ENCODE peak calls at places on chromosomes 6 and 20, in four cellular contexts. X, T, W and M are unnamed samples.
A peak's percentile ranks its signal among the peaks of the same experiment; 100 is the strongest.

GRCh38 chr6:163148781-163149534 is 265.6 kb upstream of the QKI start:
- DNase-seq in W (no peak), T (no peak), X (no peak), M (no peak)

GRCh38 chr6:30844118-30844535 is 40.2 kb upstream of the DDR1 start:
- DNase-seq in T (no peak), W (no peak), X (peak; percentile 83), M (peak; percentile 21)

GRCh38 chr6:32112436-32112980 is 3.4 kb upstream of the TNXB start:
- DNase-seq in W (no peak), X (no peak), T (peak; percentile 51), M (no peak)

GRCh38 chr20:48295445-48295903 is 510.2 kb upstream of the SULF2 start:
- DNase-seq in W (no peak), X (peak; percentile 98), T (no peak), M (peak; percentile 76)

GRCh38 chr20:53576195-53576580 is 17.5 kb downstream of the ZNF217 start:
- DNase-seq in T (no peak), X (no peak), W (peak; percentile 44), M (no peak)

GRCh38 chr6:122033564-122034181 is 365.8 kb upstream of the HSF2 start:
- DNase-seq in X (peak; percentile 60), W (no peak), T (no peak), M (no peak)

GRCh38 chr20:43844778-43845614 is 69.7 kb upstream of the TOX2 start:
- DNase-seq in W (no peak), X (peak; percentile 96), T (peak; percentile 26), M (peak; percentile 91)

GRCh38 chr6:31815025-31815838 is at the start of the genes HSPA1A and HSPA1L:
- DNase-seq in W (peak; percentile 98), X (peak; percentile 95), T (peak; percentile 91), M (peak; percentile 93)

GRCh38 chr6:169527306-169527705 is 174.5 kb downstream of the WDR27 start:
- DNase-seq in X (peak; percentile 46), T (no peak), W (no peak), M (no peak)

GRCh38 chr20:41598719-41599118 is 19.5 kb downstream of the CHD6 start:
- DNase-seq in X (no peak), T (no peak), W (no peak), M (no peak)

GRCh38 chr20:41600926-41601631 is 17.1 kb downstream of the CHD6 start:
- DNase-seq in W (no peak), X (no peak), T (no peak), M (no peak)

GRCh38 chr20:41601742-41602141 is 16.4 kb downstream of the CHD6 start:
- DNase-seq in T (no peak), W (no peak), X (no peak), M (no peak)

GRCh38 chr20:41604002-41604401 is 14.2 kb downstream of the CHD6 start:
- DNase-seq in X (no peak), W (no peak), T (no peak), M (no peak)

DNA sequence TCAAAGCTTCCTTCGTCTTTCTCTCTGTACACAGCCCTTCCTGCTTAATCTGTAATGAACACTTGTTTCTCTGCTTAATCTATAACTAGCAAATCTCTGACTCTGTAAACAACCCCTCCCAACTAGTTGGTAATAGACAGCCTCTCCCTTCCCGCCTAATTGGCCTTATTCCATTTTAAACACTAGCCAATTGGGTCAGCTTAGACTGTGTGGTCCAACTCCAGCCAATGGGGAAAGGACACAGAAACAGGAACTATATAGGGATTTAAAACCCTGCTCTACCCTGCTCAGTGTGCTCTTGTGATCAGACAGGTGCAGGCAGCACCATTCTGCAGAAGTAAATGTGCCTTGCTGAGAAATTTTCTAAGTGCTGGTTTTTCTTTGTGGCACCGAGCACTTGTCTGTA is 18.5 kb downstream of the CHD6 start:
- DNase-seq in X (peak; percentile 6), W (no peak), T (no peak), M (no peak)
- H3K9me3 ChIP-seq in X (no peaks in the 10 kb centered on the region), W (peaks cover 29% of the 10 kb centered on the region), T (no peaks in the 10 kb centered on the region), M (peaks cover 44% of the 10 kb centered on the region)

DNA sequence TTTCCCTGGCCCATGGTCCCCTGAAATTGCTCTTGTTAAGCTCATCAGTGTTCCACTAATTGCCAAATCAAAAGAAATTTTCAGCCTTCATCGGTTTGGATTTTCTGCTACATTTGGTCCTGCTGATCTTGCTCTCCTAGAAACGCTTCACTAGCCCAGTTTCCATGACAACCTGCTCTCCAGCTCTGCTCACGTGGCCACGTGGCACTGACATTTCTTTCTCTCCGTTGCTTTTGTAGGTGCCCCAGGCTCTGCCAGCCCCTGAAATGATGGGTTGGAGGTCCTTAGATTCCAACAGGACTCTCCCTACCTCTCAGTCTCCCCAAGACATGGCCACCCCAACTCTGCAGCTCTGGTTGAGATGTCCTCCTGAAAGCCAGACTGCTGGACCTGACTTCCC is 45.8 kb upstream of the NNAT start:
- DNase-seq in T (no peak), W (no peak), X (no peak), M (no peak)
- H3K27me3 ChIP-seq in T (no peaks in the 10 kb centered on the region), W (no peaks in the 10 kb centered on the region), X (peaks cover 34% of the 10 kb centered on the region), M (peaks cover 25% of the 10 kb centered on the region)

GRCh38 chr20:3930265-3931206 is 41.3 kb downstream of the PANK2 start:
- DNase-seq in X (no peak), W (peak; percentile 40), T (no peak), M (no peak)

GRCh38 chr20:3933126-3933684 is 44.0 kb downstream of the PANK2 start:
- DNase-seq in T (no peak), X (no peak), W (no peak), M (no peak)

GRCh38 chr20:3931664-3932063 is 42.5 kb downstream of the PANK2 start:
- DNase-seq in W (peak; percentile 47), T (no peak), X (peak; percentile 51), M (no peak)

GRCh38 chr20:3934628-3935027 is 45.4 kb downstream of the PANK2 start:
- DNase-seq in W (no peak), T (no peak), X (no peak), M (no peak)

DNA sequence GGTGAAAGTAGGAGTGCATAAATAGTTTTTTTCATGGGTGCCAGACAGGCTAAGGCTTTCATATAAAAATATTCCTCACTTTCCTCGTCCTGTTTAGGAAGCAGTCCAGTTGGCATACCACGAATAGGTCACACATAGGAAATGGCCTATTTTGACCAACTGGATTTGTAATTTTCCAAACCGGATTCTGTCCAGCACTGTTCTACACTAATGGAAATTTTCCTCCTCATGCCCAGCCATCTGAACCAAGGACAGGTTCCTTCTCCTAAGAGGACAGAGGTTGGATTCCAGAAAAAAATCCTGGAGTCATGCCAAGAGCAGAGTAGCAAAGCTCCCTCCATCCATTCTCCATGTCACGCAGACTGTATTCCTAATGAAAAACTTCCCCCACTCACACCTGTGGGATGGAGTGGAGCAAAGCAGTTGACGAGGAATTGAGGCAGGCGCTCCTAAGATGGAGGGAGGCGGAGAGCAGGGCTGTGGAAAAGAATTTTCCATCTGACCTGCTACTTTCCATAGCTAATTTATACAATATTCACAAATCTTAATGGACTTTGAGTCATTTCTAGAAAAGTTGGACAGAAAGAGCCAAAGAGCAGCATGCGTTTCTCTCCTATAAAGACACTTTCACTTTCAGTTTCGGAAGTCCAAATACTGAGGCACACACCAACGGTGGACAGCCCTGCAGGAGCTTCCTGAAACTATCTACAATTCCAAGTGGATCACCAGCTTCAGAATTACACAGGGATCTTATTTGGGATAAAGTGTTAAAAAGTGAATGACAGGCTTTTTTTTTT is 43.3 kb downstream of the PANK2 start:
- DNase-seq in X (no peak), W (no peak), T (no peak), M (no peak)
- H3K4me3 ChIP-seq in X (peak overlapping the region; percentile 3), W (peak overlapping the region; percentile 26), T (peak overlapping the region; percentile 47), M (peak overlapping the region; percentile 26)

DNA sequence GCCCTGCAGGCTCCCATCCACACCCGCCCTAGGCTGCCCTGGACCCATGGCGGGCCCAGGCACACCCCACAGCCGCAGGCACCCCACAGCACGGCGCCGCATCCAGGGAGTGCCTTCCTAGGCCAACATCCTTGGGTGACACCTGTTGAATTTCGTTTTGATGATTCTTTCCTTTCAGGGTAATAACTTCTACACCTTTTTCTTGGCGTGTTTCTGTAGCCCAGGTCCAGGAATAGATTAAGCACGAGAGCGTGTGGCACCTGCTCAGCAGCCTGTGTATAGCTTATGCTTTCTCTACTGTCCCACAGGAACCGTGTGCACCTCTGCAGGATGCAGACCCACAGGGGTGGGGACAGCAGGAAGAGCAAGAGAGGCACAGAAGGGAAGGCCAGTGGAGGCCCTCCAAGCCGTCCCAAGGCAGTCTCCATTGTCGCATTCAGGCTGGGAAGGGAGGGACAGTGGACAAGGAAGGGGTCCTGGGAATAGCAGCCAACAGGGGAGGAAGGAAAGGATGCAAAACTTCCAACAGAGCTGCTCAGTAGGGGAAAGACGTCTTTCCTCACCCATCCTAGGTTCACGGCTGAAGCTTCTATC is 118.1 kb upstream of the AFDN start:
- DNase-seq in X (no peak), W (no peak), T (no peak), M (no peak)
- H3K9me3 ChIP-seq in X (no peaks in the 10 kb centered on the region), W (no peaks in the 10 kb centered on the region), T (no peaks in the 10 kb centered on the region), M (no peaks in the 10 kb centered on the region)

GRCh38 chr6:39792501-39793450 is 600 bp downstream of the DAAM2 start:
- DNase-seq in W (no peak), T (peak; percentile 54), X (no peak), M (no peak)

GRCh38 chr6:39790772-39791171 is 1.4 kb upstream of the DAAM2 start:
- DNase-seq in X (peak; percentile 52), W (no peak), T (no peak), M (no peak)

GRCh38 chr6:39791850-39792500 is at the start of gene DAAM2:
- DNase-seq in X (peak; percentile 63), T (peak; percentile 76), W (no peak), M (peak; percentile 35)

GRCh38 chr6:39793528-39793927 is 1.4 kb downstream of the DAAM2 start:
- DNase-seq in W (no peak), T (no peak), X (no peak), M (no peak)

GRCh38 chr6:39791311-39791710 is 865 bp upstream of the DAAM2 start:
- DNase-seq in X (no peak), T (no peak), W (no peak), M (no peak)
- H3K27me3 ChIP-seq in X (no peaks in the 10 kb centered on the region), T (no peaks in the 10 kb centered on the region), W (no peaks in the 10 kb centered on the region), M (no peaks in the 10 kb centered on the region)

GRCh38 chr6:129709451-129709908 is 497 bp downstream of the ARHGAP18 start:
- DNase-seq in T (peak; percentile 53), W (no peak), X (peak; percentile 61), M (peak; percentile 32)
- H3K4me3 ChIP-seq in T (peak overlapping the region; percentile 39), W (peak overlapping the region; percentile 53), X (peak overlapping the region; percentile 93), M (peak overlapping the region; percentile 68)